ENCODE peak calls at places on chromosomes 1 and 21, in five cellular contexts. W is activated CD4-positive, alpha-beta T cell treated with anti-CD3 and anti-CD28 coated beads, Interleukin-2, amount 10 ng/mL, durations not matched to agents 7 days and 5 days; S is activated T-helper 1 cell treated with anti-CD3 and anti-CD28 coated beads, Interleukin-2, amount 50 U/mL, for 16 hours; K is H9; X is Caco-2. Y is an unnamed sample.

GRCh38 chr1:84750110-84750509 is 59.8 kb upstream of the SSX2IP start:
- DNase-seq in W (no peak), S (no peak), K (no peak), X (no peak), Y (no peak)

GRCh38 chr1:93616221-93616995 is 65.2 kb downstream of the BCAR3 start:
- DNase-seq in W (no peak), S (no peak), K (no peak), X (no peak), Y (no peak)

GRCh38 chr1:54011316-54012007 is 6.5 kb downstream of the LDLRAD1 start:
- DNase-seq in W (no peak), S (no peak), K (no peak), X (no peak), Y (no peak)

GRCh38 chr1:109256971-109257681 is 7.8 kb downstream of the CELSR2 start:
- DNase-seq in W (no peak), S (no peak), K (no peak), X (no peak), Y (no peak)

GRCh38 chr1:32623775-32624174 is 26.6 kb downstream of the ZBTB8OS start:
- DNase-seq in W (peak; percentile 14), S (no peak), K (no peak), X (no peak), Y (no peak)

GRCh38 chr1:61078611-61079010 is 3.8 kb upstream of the NFIA start:
- DNase-seq in W (no peak), S (no peak), K (no peak), X (no peak), Y (no peak)

GRCh38 chr1:226627050-226627755 is 78.6 kb downstream of the STUM start:
- DNase-seq in W (no peak), S (no peak), K (no peak), X (no peak), Y (no peak)

GRCh38 chr1:218344814-218345672 is at the start of gene TGFB2:
- DNase-seq in W (no peak), S (no peak), K (peak; percentile 59), X (peak; percentile 72), Y (peak; percentile 70)

GRCh38 chr21:44837537-44837936 is 19.7 kb upstream of the SUMO3 start:
- DNase-seq in W (no peak), S (no peak), K (no peak), X (no peak), Y (no peak)

GRCh38 chr1:115343200-115343737 is 5.2 kb upstream of the NGF start:
- DNase-seq in W (no peak), S (no peak), K (no peak), X (no peak), Y (no peak)

GRCh38 chr21:33357177-33357576 is 32.4 kb downstream of the IFNAR1 start:
- DNase-seq in W (no peak), S (no peak), K (no peak), X (no peak), Y (no peak)

GRCh38 chr1:214219916-214220315 is 61.0 kb upstream of the SMYD2 start:
- DNase-seq in W (no peak), S (no peak), K (no peak), X (peak; percentile 53), Y (no peak)